ENCODE peak calls at places on chromosomes 4 and X, in four cellular contexts. B, T, Z and H are unnamed samples.

GRCh38 chr4:39469429-39470077 is 10.7 kb downstream of the LIAS start:
- DNase-seq in B (peak), T (peak), Z (peak), H (peak)

GRCh38 chrX:104329731-104330130 is 75.0 kb upstream of the ESX1 start:
- DNase-seq in B (no peak), T (no peak), Z (no peak), H (no peak)

GRCh38 chrX:42384956-42385355 is 393.0 kb downstream of the PPP1R2C start:
- DNase-seq in B (no peak), T (no peak), Z (no peak), H (no peak)

GRCh38 chr4:47762376-47763266 is 75.2 kb downstream of the CORIN start:
- DNase-seq in B (no peak), T (no peak), Z (no peak), H (no peak)

GRCh38 chrX:137387646-137388045 is 178.3 kb upstream of the ZIC3 start:
- DNase-seq in B (no peak), T (no peak), Z (no peak), H (no peak)

GRCh38 chr4:8311096-8312068 is 41.8 kb downstream of the HTRA3 start:
- DNase-seq in B (no peak), T (no peak), Z (no peak), H (no peak)

GRCh38 chrX:30620125-30620524 is 33.1 kb upstream of the GK start:
- DNase-seq in B (no peak), T (no peak), Z (no peak), H (no peak)

GRCh38 chr4:136810626-136811025 is 721.7 kb downstream of the PCDH18 start:
- DNase-seq in B (no peak), T (no peak), Z (no peak), H (no peak)

GRCh38 chr4:184408021-184408710 is 66.2 kb downstream of the IRF2 start:
- DNase-seq in B (no peak), T (no peak), Z (no peak), H (no peak)

GRCh38 chrX:19739683-19740082 is 147.7 kb downstream of the SH3KBP1 start:
- DNase-seq in B (peak), T (no peak), Z (peak), H (peak)

GRCh38 chr4:8439914-8440490 is 521 bp downstream of the ACOX3 start:
- DNase-seq in B (no peak), T (no peak), Z (peak), H (peak)

GRCh38 chrX:17644001-17644400 is 93.3 kb upstream of the SCML1 start:
- DNase-seq in B (no peak), T (no peak), Z (no peak), H (no peak)

GRCh38 chr4:15736514-15737050 is 33.7 kb downstream of the BST1 start:
- DNase-seq in B (no peak), T (no peak), Z (no peak), H (no peak)

GRCh38 chr4:59869056-59869455 is 1331.1 kb upstream of the ADGRL3 start:
- DNase-seq in B (no peak), T (no peak), Z (no peak), H (no peak)

GRCh38 chrX:153582896-153583295 is 16.0 kb downstream of the CCNQ start:
- DNase-seq in B (peak), T (peak), Z (peak), H (no peak)

GRCh38 chrX:130895299-130895698 is 7.7 kb downstream of the ENOX2 start:
- DNase-seq in B (no peak), T (no peak), Z (no peak), H (no peak)

GRCh38 chrX:75609361-75609760 is 86.5 kb upstream of the ZDHHC15 start:
- DNase-seq in B (no peak), T (no peak), Z (no peak), H (no peak)

GRCh38 chr4:129355529-129355928 is 259.6 kb downstream of the C4orf33 start:
- DNase-seq in B (no peak), T (no peak), Z (no peak), H (no peak)

GRCh38 chr4:79241846-79242245 is 84.0 kb downstream of the NAA11 start:
- DNase-seq in B (no peak), T (no peak), Z (no peak), H (peak)

GRCh38 chr4:109049926-109050325 is 252.5 kb downstream of the COL25A1 start:
- DNase-seq in B (no peak), T (no peak), Z (no peak), H (no peak)

GRCh38 chrX:13008851-13009250 is 33.9 kb downstream of the TMSB4X start:
- DNase-seq in B (no peak), T (no peak), Z (no peak), H (no peak)

GRCh38 chr4:77360451-77360850 is 203.4 kb downstream of the CCNG2 start:
- DNase-seq in B (no peak), T (no peak), Z (no peak), H (no peak)

GRCh38 chr4:26197018-26197779 is 123.6 kb upstream of the RBPJ start:
- DNase-seq in B (no peak), T (peak), Z (no peak), H (no peak)

GRCh38 chrX:31333181-31333831 is 261.5 kb upstream of the FTHL17 start:
- DNase-seq in B (no peak), T (no peak), Z (no peak), H (no peak)

GRCh38 chr4:42965326-42965725 is 72.8 kb downstream of the GRXCR1 start:
- DNase-seq in B (no peak), T (no peak), Z (no peak), H (no peak)

GRCh38 chrX:110825972-110826371 is 30.4 kb upstream of the CHRDL1 start:
- DNase-seq in B (no peak), T (no peak), Z (no peak), H (no peak)
- TF ChIP-seq TARDBP in B (no peak), T (no peak), Z (no peak), H (no peak)

GRCh38 chr4:10253765-10254164 is 137.2 kb upstream of the WDR1 start:
- DNase-seq in B (no peak), T (no peak), Z (no peak), H (no peak)

GRCh38 chr4:10260777-10261176 is 144.2 kb upstream of the WDR1 start:
- DNase-seq in B (peak), T (no peak), Z (no peak), H (no peak)

GRCh38 chr4:10259976-10260375 is 143.4 kb upstream of the WDR1 start:
- DNase-seq in B (no peak), T (no peak), Z (no peak), H (no peak)

GRCh38 chr4:10256203-10256602 is 139.6 kb upstream of the WDR1 start:
- DNase-seq in B (no peak), T (no peak), Z (no peak), H (no peak)
- TF ChIP-seq FOXK2 in B (no peak), T (no peak), Z (no peak), H (no peak)

DNA sequence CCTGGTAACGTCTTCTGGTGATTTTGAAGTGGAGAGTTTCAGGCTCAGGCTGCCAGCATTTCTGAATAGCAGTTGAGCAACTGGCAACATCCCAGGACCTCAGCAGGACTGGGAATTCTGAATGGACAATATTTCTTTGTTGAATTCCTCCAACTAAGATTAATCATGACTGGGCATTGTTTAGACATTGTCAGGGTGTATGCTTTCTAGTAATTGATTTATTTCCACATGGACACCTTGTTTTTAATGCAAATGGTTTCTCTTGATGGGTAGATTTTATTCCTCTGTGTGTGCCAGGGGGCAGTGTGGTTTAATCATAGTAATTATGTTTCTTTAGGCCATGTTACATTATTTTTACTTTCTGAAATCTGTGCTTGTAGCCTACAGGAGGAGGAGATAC is 1004.7 kb upstream of the LCORL start:
- DNase-seq in B (no peak), T (no peak), Z (no peak), H (no peak)
- TF ChIP-seq TARDBP in B (no peak), T (no peak), Z (no peak), H (no peak)

DNA sequence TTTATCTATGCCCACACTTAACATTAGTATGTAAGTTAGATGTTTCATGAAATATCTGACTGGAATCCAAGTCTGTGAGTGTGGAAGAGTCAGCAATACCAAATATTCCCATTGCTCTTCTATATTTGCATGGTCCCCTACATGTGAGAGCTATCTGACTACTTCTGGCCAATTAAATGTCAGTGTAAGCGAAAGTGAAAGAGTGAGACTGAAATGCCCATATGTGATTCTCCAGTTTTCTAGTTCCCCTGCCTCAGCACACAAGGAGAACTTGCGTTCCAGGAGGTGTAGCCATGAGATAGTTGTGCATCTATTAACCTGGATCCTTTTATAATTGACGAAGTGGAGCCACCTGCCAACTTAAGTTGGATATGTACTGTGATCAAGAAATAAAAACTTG is 50.1 kb upstream of the GLRB start:
- DNase-seq in B (no peak), T (no peak), Z (no peak), H (no peak)
- TF ChIP-seq FOXK2 in B (no peak), T (no peak), Z (no peak), H (no peak)

DNA sequence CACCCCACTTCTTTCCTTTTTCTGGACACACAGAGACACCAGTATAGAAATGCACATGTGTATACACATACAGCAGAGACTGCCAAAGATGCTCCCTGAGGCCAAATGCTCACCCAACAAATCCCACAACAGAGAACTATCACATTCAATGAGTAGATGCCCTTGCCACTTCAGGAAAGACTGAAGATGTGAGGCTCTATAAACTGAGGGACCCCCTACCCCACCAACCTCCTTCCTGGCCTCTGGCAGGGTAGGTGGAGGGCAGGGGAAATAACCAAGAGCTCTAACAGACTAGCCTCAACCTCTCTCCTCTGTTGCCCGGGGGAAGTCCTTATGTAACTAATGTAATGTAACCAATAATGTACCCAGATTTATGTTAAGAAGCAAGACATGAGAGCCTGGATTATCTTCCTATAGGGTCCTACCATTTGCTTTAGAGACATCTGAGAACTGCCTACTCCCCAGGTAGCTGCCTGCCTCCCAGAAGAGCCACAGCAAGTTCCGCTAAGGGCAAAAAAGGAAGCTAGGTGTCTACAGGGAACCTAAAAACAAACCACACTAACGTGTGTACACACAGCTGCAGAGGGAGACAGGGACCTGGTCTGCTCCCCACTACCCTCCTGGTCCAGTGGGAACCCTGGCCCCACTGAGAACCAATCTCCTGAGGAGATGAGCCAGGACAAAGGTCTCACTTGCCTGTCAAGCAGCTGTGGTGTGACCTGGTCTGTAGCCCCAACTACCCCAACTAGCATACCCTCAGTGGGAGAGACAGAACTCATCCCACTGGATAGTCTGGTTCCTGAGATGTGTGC is 17.8 kb downstream of the OTUD5 start:
- DNase-seq in B (no peak), T (peak), Z (no peak), H (no peak)
- TF ChIP-seq TARDBP in B (no peak), T (no peak), Z (no peak), H (no peak)

GRCh38 chr4:163415668-163416067 is 57.9 kb downstream of the TKTL2 start:
- DNase-seq in B (no peak), T (no peak), Z (no peak), H (no peak)

GRCh38 chr4:163419074-163419473 is 54.5 kb downstream of the TKTL2 start:
- DNase-seq in B (no peak), T (no peak), Z (no peak), H (no peak)
- TF ChIP-seq FOXK2 in B (no peak), T (no peak), Z (no peak), H (no peak)